ENCODE peak calls at places on chromosomes 6 and 20, in four cellular contexts. D is HCT116, H is pancreas, R is heart left ventricle. G is an unnamed sample.

GRCh38 chr6:137282253-137282652 is 63.1 kb upstream of the IFNGR1 start:
- DNase-seq in H (no peak), R (no peak), D (no peak), G (no peak)

GRCh38 chr20:23870461-23870860 is 9.1 kb downstream of the CST5 start:
- DNase-seq in R (no peak), D (no peak), H (no peak), G (no peak)

GRCh38 chr6:44000164-44000842 is 126.9 kb downstream of the MRPL14 start:
- DNase-seq in D (peak; percentile 65), R (no peak), H (no peak), G (peak; percentile 56)

GRCh38 chr6:15956205-15957106 is 172.4 kb upstream of the MYLIP start:
- DNase-seq in D (no peak), R (no peak), H (no peak), G (no peak)

GRCh38 chr6:99743647-99744046 is 137.0 kb downstream of the PRDM13 start:
- DNase-seq in D (no peak), H (no peak), R (no peak), G (no peak)

GRCh38 chr6:121260651-121261102 is 73.6 kb downstream of the TBC1D32 start:
- DNase-seq in R (peak; percentile 67), H (no peak), D (no peak), G (peak; percentile 74)

GRCh38 chr6:158647501-158647900 is 2.4 kb upstream of the SYTL3 start:
- DNase-seq in H (no peak), D (no peak), R (no peak), G (no peak)

GRCh38 chr6:23348185-23348584 is 777.8 kb upstream of the NRSN1 start:
- DNase-seq in D (no peak), R (no peak), H (no peak), G (no peak)

GRCh38 chr6:144066745-144067484 is 28.5 kb downstream of the SF3B5 start:
- DNase-seq in H (no peak), D (no peak), R (no peak), G (no peak)

GRCh38 chr6:45436544-45437440 is 59.1 kb upstream of the SUPT3H start:
- DNase-seq in D (no peak), R (peak; percentile 23), H (no peak), G (no peak)

GRCh38 chr20:23637282-23638221 is at the start of gene CST3:
- DNase-seq in R (peak; percentile 93), H (peak; percentile 88), D (peak; percentile 68), G (peak; percentile 97)

GRCh38 chr20:24160563-24161355 is 172.2 kb upstream of the GGTLC1 start:
- DNase-seq in R (peak; percentile 14), D (no peak), H (peak; percentile 61), G (peak; percentile 83)

GRCh38 chr6:142950291-142950690 is 5.3 kb upstream of the HIVEP2 start:
- DNase-seq in H (no peak), D (no peak), R (no peak), G (no peak)

GRCh38 chr6:119446623-119447008 is 97.1 kb upstream of the MAN1A1 start:
- DNase-seq in R (peak; percentile 48), D (no peak), H (peak; percentile 49), G (peak; percentile 49)

GRCh38 chr6:85690071-85690470 is 47.4 kb upstream of the SYNCRIP start:
- DNase-seq in H (no peak), R (no peak), D (no peak), G (no peak)

GRCh38 chr20:16385462-16385861 is 187.8 kb downstream of the KIF16B start:
- DNase-seq in D (no peak), R (no peak), H (no peak), G (no peak)

GRCh38 chr20:44460795-44461141 is 14.9 kb upstream of the TTPAL start:
- DNase-seq in H (no peak), D (peak; percentile 31), R (no peak), G (no peak)

GRCh38 chr6:168265827-168266815 is 53.5 kb downstream of the DACT2 start:
- DNase-seq in D (no peak), R (no peak), H (no peak), G (no peak)

GRCh38 chr6:146857960-146858308 is 259.2 kb downstream of the ADGB start:
- DNase-seq in D (no peak), H (no peak), R (no peak), G (no peak)

GRCh38 chr6:41449399-41450245 is 96.6 kb upstream of the FOXP4 start:
- DNase-seq in R (no peak), H (peak; percentile 81), D (no peak), G (peak; percentile 54)

GRCh38 chr6:90691823-90692222 is 105.0 kb upstream of the MAP3K7 start:
- DNase-seq in H (no peak), R (no peak), D (no peak), G (no peak)

GRCh38 chr6:70863343-70863742 is 93.5 kb downstream of the B3GAT2 start:
- DNase-seq in R (no peak), H (no peak), D (no peak), G (no peak)

GRCh38 chr20:50992336-50992732 is 30.6 kb downstream of the KCNG1 start:
- DNase-seq in R (no peak), H (no peak), D (no peak), G (no peak)

GRCh38 chr20:55354700-55355099 is 650.6 kb downstream of the CBLN4 start:
- DNase-seq in D (no peak), H (no peak), R (no peak), G (peak; percentile 22)

GRCh38 chr6:6694825-6695710 is 106.5 kb downstream of the LY86 start:
- DNase-seq in D (no peak), R (no peak), H (no peak), G (peak; percentile 89)

GRCh38 chr6:131251593-131252204 is 116.4 kb downstream of the AKAP7 start:
- DNase-seq in H (no peak), R (no peak), D (no peak), G (no peak)

GRCh38 chr20:38387953-38388352 is 41.7 kb downstream of the LBP start:
- DNase-seq in H (no peak), R (no peak), D (no peak), G (no peak)

GRCh38 chr6:26332408-26332807 is 32.6 kb upstream of the BTN3A2 start:
- DNase-seq in D (no peak), H (no peak), R (no peak), G (no peak)

GRCh38 chr6:26330835-26331808 is 33.9 kb upstream of the BTN3A2 start:
- DNase-seq in H (no peak), D (no peak), R (no peak), G (no peak)

GRCh38 chr6:26333458-26334297 is 31.3 kb upstream of the BTN3A2 start:
- DNase-seq in R (no peak), D (no peak), H (no peak), G (no peak)

GRCh38 chr6:26332843-26333242 is 32.2 kb upstream of the BTN3A2 start:
- DNase-seq in R (no peak), H (no peak), D (no peak), G (no peak)

DNA sequence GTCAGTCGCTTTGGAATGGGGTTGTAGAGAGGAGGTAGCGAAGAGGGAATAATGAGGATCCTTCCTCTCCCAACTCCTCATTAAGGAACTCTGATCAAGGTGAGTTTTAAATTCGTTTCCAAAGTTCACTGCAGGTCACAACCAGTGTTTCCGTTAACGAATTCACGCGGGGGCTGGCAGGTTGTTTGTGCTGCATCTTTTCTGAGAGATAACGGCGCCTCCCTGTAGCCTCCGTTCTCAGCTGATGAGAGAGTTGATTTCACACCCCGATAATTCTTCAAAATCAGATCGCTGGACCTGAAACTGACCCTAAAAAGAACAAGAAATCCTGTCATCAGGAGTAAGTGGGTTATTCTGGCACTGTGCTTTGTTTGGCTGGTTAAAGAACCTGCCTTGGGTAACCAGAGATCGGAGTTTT is 33.2 kb upstream of the BTN3A2 start:
- DNase-seq in D (no peak), R (no peak), H (no peak), G (no peak)
- H3K4me3 ChIP-seq in D (peak overlapping the region; percentile 60), R (no peak overlapping the region), H (no peak overlapping the region), G (no peak overlapping the region)

GRCh38 chr20:47326718-47327137 is 29.8 kb downstream of the ZMYND8 start:
- DNase-seq in R (no peak), H (no peak), D (no peak), G (no peak)

GRCh38 chr20:47327711-47328110 is 28.8 kb downstream of the ZMYND8 start:
- DNase-seq in R (no peak), D (no peak), H (no peak), G (no peak)

GRCh38 chr20:47330933-47331708 is 25.4 kb downstream of the ZMYND8 start:
- DNase-seq in D (peak; percentile 76), H (no peak), R (no peak), G (no peak)

GRCh38 chr20:47330071-47330470 is 26.4 kb downstream of the ZMYND8 start:
- DNase-seq in R (no peak), D (no peak), H (no peak), G (no peak)

GRCh38 chr20:47328841-47329448 is 27.6 kb downstream of the ZMYND8 start:
- DNase-seq in H (no peak), D (no peak), R (no peak), G (no peak)
- H3K4me1 ChIP-seq in H (peaks cover 19% of the 10 kb centered on the region), D (peaks cover 85% of the 10 kb centered on the region), R (peaks cover 30% of the 10 kb centered on the region), G (peaks cover 29% of the 10 kb centered on the region)

GRCh38 chr20:460180-460579 is 2.2 kb downstream of the TBC1D20 start:
- DNase-seq in R (no peak), D (no peak), H (no peak), G (no peak)

GRCh38 chr20:461254-462198 is 807 bp downstream of the TBC1D20 start:
- DNase-seq in D (no peak), R (peak; percentile 50), H (peak; percentile 68), G (peak; percentile 85)

GRCh38 chr20:460707-461106 is 1.6 kb downstream of the TBC1D20 start:
- DNase-seq in D (no peak), R (no peak), H (no peak), G (no peak)

GRCh38 chr20:462199-462991 is at the start of gene TBC1D20:
- DNase-seq in R (peak; percentile 88), H (peak; percentile 86), D (peak; percentile 60), G (peak; percentile 94)

DNA sequence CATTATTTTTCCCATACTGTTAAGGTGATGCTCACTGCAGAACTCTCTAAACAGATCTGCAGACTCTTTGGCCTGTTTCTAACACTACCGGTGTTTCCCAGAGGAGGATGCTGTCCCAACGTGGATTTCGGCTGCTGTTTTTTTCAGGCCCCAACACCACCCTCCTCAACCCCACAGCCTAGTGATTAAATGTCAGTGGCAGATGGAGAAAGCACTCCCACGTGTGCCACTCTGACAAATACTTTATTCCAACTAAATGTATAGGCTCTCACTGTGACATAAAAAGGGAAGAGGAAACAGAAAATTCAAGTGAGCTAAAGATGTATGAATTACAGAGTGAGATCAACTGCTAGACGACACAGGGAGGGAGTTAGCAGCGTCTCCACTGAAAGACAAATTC is 3.6 kb downstream of the TBC1D20 start:
- DNase-seq in R (no peak), D (no peak), H (no peak), G (no peak)
- H3K4me3 ChIP-seq in R (no peak overlapping the region), D (no peak overlapping the region), H (no peak overlapping the region), G (peak overlapping the region; percentile 16)

GRCh38 chr20:62926229-62927127 is at the start of gene DIDO1:
- DNase-seq in H (peak; percentile 90), R (peak; percentile 90), D (peak; percentile 69), G (peak; percentile 90)
- H3K4me1 ChIP-seq in H (peaks cover 61% of the 10 kb centered on the region), R (peaks cover 52% of the 10 kb centered on the region), D (peaks cover 75% of the 10 kb centered on the region), G (peaks cover 9% of the 10 kb centered on the region)

GRCh38 chr6:10692965-10693538 is 1.4 kb downstream of the C6orf52 start:
- DNase-seq in H (no peak), D (no peak), R (no peak), G (no peak)

GRCh38 chr6:10690651-10691445 is 3.6 kb downstream of the C6orf52 start:
- DNase-seq in H (no peak), R (no peak), D (no peak), G (no peak)

GRCh38 chr6:10694302-10695085 is at the start of the genes C6orf52 and PAK1IP1:
- DNase-seq in H (peak; percentile 87), R (peak; percentile 93), D (peak; percentile 88), G (peak; percentile 97)

GRCh38 chr6:10695086-10695657 is 400 bp downstream of the PAK1IP1 start:
- DNase-seq in R (no peak), H (no peak), D (no peak), G (no peak)

GRCh38 chr6:10696655-10697054 is 1.9 kb downstream of the PAK1IP1 start:
- DNase-seq in H (no peak), R (no peak), D (no peak), G (no peak)
- H3K4me3 ChIP-seq in H (no peak overlapping the region), R (no peak overlapping the region), D (peak overlapping the region; percentile 89), G (no peak overlapping the region)